ENCODE peak calls at places on chromosome 3, in nine cellular contexts. A is A549, U is H1, P is stomach, B is transverse colon, C is sigmoid colon, N is suprapubic skin, F is tibial nerve, G is ovary. K is an unnamed sample.

GRCh38 chr3:126340081-126340511 is 17.1 kb downstream of the KLF15 start:
- DNase-seq in C (peak), F (no peak), B (peak), U (peak), P (peak), G (peak), A (no peak), N (peak), K (no peak)

GRCh38 chr3:11198070-11198469 is 43.8 kb downstream of the HRH1 start:
- DNase-seq in F (no peak), U (no peak), A (no peak), B (no peak), G (no peak), N (peak), C (no peak), P (no peak), K (no peak)

GRCh38 chr3:142964150-142964498 is 650 bp upstream of the PAQR9 start:
- DNase-seq in A (no peak), G (peak), N (no peak), P (no peak), C (no peak), B (no peak), U (no peak), F (no peak), K (no peak)

GRCh38 chr3:182795383-182795782 is 2.1 kb downstream of the ATP11B start:
- DNase-seq in P (no peak), C (no peak), N (no peak), B (peak), F (no peak), U (no peak), G (no peak), A (no peak), K (no peak)

GRCh38 chr3:156332304-156332703 is 211.9 kb downstream of the KCNAB1 start:
- DNase-seq in F (no peak), U (no peak), B (no peak), A (no peak), N (no peak), G (no peak), P (no peak), C (no peak), K (no peak)

GRCh38 chr3:160808838-160809237 is 52.8 kb downstream of the PPM1L start:
- DNase-seq in N (no peak), F (no peak), B (no peak), C (peak), A (no peak), P (peak), G (no peak), U (no peak), K (no peak)

GRCh38 chr3:48446425-48447193 is at the start of gene ATRIP:
- DNase-seq in G (peak), A (peak), U (peak), C (peak), F (peak), N (peak), B (peak), P (peak), K (no peak)

GRCh38 chr3:187714404-187714979 is 12.1 kb upstream of the RTP2 start:
- DNase-seq in G (peak), N (no peak), P (peak), A (peak), U (peak), C (peak), B (peak), F (peak), K (no peak)

GRCh38 chr3:30161370-30161769 is 445.0 kb upstream of the TGFBR2 start:
- DNase-seq in U (no peak), A (no peak), G (no peak), N (no peak), B (no peak), P (no peak), F (peak), C (peak), K (no peak)

GRCh38 chr3:197378987-197379718 is 80.7 kb upstream of the DLG1 start:
- DNase-seq in C (no peak), A (no peak), N (no peak), U (no peak), G (no peak), P (no peak), F (no peak), B (no peak), K (no peak)

GRCh38 chr3:133965906-133966305 is 63.8 kb downstream of the SLCO2A1 start:
- DNase-seq in F (no peak), U (no peak), P (no peak), N (no peak), B (no peak), G (no peak), C (peak), A (no peak), K (no peak)

GRCh38 chr3:8869613-8870012 is 93.7 kb downstream of the RAD18 start:
- DNase-seq in A (peak), N (no peak), U (no peak), P (no peak), G (no peak), C (no peak), B (no peak), F (no peak), K (no peak)

GRCh38 chr3:110246796-110247369 is 824.7 kb upstream of the NECTIN3 start:
- DNase-seq in P (no peak), F (no peak), U (no peak), G (no peak), N (no peak), C (no peak), A (no peak), B (no peak), K (no peak)

GRCh38 chr3:181756645-181757044 is 44.9 kb downstream of the SOX2 start:
- DNase-seq in F (no peak), A (no peak), B (no peak), N (no peak), C (no peak), P (no peak), U (peak), G (no peak), K (no peak)

GRCh38 chr3:66495633-66496032 is 5.2 kb downstream of the LRIG1 start:
- DNase-seq in B (peak), P (no peak), N (no peak), F (no peak), U (no peak), C (no peak), A (no peak), G (no peak), K (no peak)

GRCh38 chr3:183188895-183189462 is 26.4 kb upstream of the LAMP3 start:
- DNase-seq in G (no peak), C (no peak), A (peak), N (no peak), U (peak), F (no peak), P (peak), B (peak), K (no peak)

GRCh38 chr3:31671976-31672375 is 139.3 kb downstream of the STT3B start:
- DNase-seq in U (no peak), P (no peak), F (no peak), G (no peak), C (no peak), B (no peak), N (no peak), A (no peak), K (no peak)

GRCh38 chr3:51024765-51025681 is 350.3 kb downstream of the DOCK3 start:
- DNase-seq in A (no peak), B (peak), P (peak), G (no peak), N (no peak), C (no peak), U (no peak), F (peak), K (no peak)

GRCh38 chr3:187889601-187890404 is 144.5 kb upstream of the BCL6 start:
- DNase-seq in F (peak), B (no peak), A (no peak), N (no peak), U (no peak), P (no peak), C (peak), G (no peak), K (peak)

GRCh38 chr3:57298041-57298440 is 5.6 kb upstream of the ASB14 start:
- DNase-seq in F (no peak), C (no peak), A (peak), P (peak), B (no peak), N (no peak), G (no peak), U (no peak), K (no peak)

GRCh38 chr3:43473737-43474136 is 148.1 kb downstream of the ANO10 start:
- DNase-seq in B (no peak), A (no peak), G (no peak), P (no peak), F (no peak), C (no peak), U (no peak), N (no peak), K (no peak)

GRCh38 chr3:43477600-43477999 is 144.2 kb downstream of the ANO10 start:
- DNase-seq in F (no peak), B (peak), G (no peak), A (no peak), U (no peak), P (no peak), C (no peak), N (no peak), K (no peak)

GRCh38 chr3:43468141-43468540 is 153.7 kb downstream of the ANO10 start:
- DNase-seq in P (no peak), U (no peak), F (no peak), B (no peak), G (no peak), C (no peak), A (no peak), N (no peak), K (no peak)

GRCh38 chr3:43478380-43478779 is 143.4 kb downstream of the ANO10 start:
- DNase-seq in U (no peak), F (no peak), C (no peak), G (no peak), P (no peak), A (no peak), B (no peak), N (no peak), K (no peak)

DNA sequence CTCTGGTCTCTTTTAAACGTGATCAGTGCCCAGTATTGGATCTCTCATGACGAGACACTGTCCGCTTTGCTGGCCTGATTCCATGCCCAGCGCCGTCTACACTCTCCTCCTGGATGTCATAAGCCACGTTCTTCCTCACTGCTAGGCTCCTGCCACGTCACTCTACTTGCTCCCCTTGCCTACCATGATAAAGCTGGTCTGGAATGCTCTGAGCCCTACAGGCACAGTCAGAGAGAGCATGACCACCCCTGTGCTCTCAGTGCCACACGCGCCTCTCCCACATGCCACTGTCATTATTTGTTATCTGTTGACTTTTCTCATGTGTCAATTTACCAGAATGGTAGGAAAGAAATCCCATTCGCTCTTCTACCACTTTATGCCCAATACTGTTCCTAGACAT is 148.6 kb downstream of the ANO10 start:
- DNase-seq in B (no peak), G (no peak), P (no peak), U (no peak), N (no peak), A (no peak), F (no peak), C (no peak), K (no peak)
- TF ChIP-seq EP300 in B (no peak), G (no peak), P (no peak), U (no peak), N (no peak), A (no peak), F (no peak), C (no peak), K (no peak)

DNA sequence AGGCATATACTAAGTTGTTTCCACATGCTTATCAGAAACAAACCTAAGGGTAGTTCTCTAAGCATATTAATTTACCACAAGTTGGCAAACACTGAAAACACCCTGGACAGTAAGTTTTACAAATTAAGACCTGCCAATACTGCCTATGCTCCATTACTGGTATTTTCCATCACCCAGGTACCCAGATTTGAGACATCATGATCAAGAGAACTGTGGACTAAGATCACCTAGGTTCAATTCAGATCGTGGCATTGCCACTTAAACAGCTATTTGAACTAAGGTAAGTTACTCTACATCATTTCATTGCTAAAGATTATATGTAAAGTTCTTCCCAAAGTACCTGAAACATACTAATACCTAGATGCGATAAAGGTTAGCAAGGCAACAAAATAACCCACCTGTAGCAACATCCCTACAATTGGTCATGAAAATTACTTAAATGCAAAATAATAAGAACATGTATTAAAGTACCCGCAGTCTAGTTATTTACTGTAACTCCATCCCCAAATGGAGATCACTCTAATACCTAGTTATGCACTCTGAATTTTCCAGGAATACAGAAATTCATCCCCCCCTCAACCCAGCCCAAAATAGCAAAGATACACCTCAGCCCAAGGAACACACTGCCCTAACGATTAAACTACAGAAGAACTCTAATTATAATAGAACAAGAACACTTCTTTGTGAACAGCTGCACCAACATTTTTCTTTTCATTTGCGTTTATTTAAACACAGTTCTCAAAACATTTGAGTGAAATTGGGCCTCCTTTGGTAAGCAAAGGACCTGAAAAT is 21.6 kb downstream of the TRA2B start:
- DNase-seq in P (no peak), F (no peak), A (no peak), B (no peak), C (no peak), G (no peak), N (no peak), U (no peak), K (no peak)
- TF ChIP-seq POLR2A in P (no peak), F (no peak), A (no peak), B (no peak), C (no peak), G (no peak), N (no peak), U (peak), K (no peak)

DNA sequence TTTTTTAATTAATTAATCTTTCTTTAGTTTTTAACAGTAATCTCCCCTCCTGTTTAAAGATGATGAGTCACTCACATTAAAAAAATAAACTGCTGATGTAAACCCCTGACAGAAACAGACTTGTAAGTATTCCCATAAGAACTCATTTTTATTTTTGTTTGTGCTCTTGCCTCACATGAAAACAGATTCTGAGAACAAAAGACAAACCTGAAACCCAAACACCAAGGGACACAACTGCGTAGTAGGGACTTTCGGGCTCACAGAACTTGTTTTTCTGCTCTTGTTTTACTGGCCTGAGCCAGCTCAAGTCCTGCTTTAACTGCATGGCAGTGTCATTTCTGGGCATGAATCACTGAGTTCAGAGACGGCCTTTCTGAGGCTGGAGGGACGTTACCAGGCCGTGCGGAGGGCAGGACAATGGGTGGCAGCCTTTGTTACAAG is 600.8 kb downstream of the FOXP1 start:
- DNase-seq in P (peak), C (peak), N (peak), A (peak), B (no peak), U (no peak), F (peak), G (no peak), K (no peak)
- TF ChIP-seq EP300 in P (no peak), C (no peak), N (no peak), A (no peak), B (no peak), U (peak), F (no peak), G (no peak), K (no peak)

GRCh38 chr3:83928903-83929302 is 1029.9 kb upstream of the CADM2 start:
- DNase-seq in G (no peak), B (no peak), P (no peak), N (no peak), A (no peak), F (no peak), U (no peak), C (no peak), K (no peak)

GRCh38 chr3:83926291-83926690 is 1032.5 kb upstream of the CADM2 start:
- DNase-seq in N (no peak), F (no peak), B (no peak), G (no peak), P (no peak), A (no peak), C (no peak), U (no peak), K (no peak)

DNA sequence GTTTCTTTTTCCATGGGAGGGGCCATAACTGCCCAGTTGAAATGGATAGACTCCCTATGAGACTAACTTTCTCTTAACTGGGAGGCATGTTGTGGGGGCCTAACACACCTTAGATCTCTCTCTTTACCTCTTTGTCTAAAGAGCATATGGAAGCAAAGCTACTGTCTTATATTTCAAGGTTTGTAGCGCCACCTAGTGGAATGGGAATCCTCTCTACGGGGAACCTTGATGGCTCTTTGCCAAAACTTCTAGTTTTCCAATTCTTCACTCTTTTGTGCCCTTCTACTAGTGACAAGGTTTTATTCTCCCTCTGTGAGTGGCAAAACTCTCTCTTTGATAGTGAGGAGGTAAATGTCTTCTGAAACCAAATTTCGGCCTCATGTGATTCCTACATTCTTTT is 1030.4 kb upstream of the CADM2 start:
- DNase-seq in F (no peak), P (no peak), A (no peak), U (peak), N (no peak), C (no peak), G (no peak), B (no peak), K (no peak)
- TF ChIP-seq POLR2A in F (no peak), P (no peak), A (no peak), U (no peak), N (no peak), C (no peak), G (no peak), B (no peak), K (no peak)

K was measured in esophagus muscularis mucosa.